ENCODE peak calls at places on chromosomes 3 and 15, in seven cellular contexts. U, F, P, D, X, E and N are unnamed samples.

GRCh38 chr3:34239287-34239686 is 440.9 kb downstream of the PDCD6IP start:
- DNase-seq in U (no peak), F (no peak), P (no peak), D (no peak), X (no peak), E (no peak), N (no peak)

GRCh38 chr3:191246628-191247027 is 47.6 kb downstream of the OSTN start:
- DNase-seq in U (no peak), F (peak), P (peak), D (no peak), X (no peak), E (no peak), N (no peak)

GRCh38 chr3:10015476-10015904 is 10.7 kb upstream of the FANCD2 start:
- DNase-seq in U (no peak), F (peak), P (peak), D (peak), X (peak), E (peak), N (peak)

GRCh38 chr3:49859576-49860305 is 3.4 kb upstream of the TRAIP start:
- DNase-seq in U (no peak), F (no peak), P (no peak), D (no peak), X (no peak), E (no peak), N (no peak)

GRCh38 chr3:124669470-124669869 is 60.8 kb upstream of the UMPS start:
- DNase-seq in U (no peak), F (peak), P (peak), D (no peak), X (no peak), E (no peak), N (no peak)

GRCh38 chr3:130850846-130851245 is 43.0 kb upstream of the ATP2C1 start:
- DNase-seq in U (no peak), F (no peak), P (peak), D (no peak), X (no peak), E (no peak), N (no peak)

GRCh38 chr15:58484794-58485600 is 53.2 kb downstream of the LIPC start:
- DNase-seq in U (no peak), F (no peak), P (no peak), D (no peak), X (no peak), E (no peak), N (no peak)

GRCh38 chr3:33954956-33955355 is 156.5 kb downstream of the PDCD6IP start:
- DNase-seq in U (no peak), F (no peak), P (peak), D (no peak), X (no peak), E (no peak), N (no peak)

GRCh38 chr3:128282392-128283196 is 129.3 kb downstream of the EEFSEC start:
- DNase-seq in U (peak), F (peak), P (peak), D (peak), X (peak), E (peak), N (peak)

GRCh38 chr15:43150171-43150929 is 17.0 kb downstream of the TMEM62 start:
- DNase-seq in U (no peak), F (peak), P (peak), D (no peak), X (no peak), E (no peak), N (no peak)

GRCh38 chr3:111749171-111750170 is 109.6 kb upstream of the PHLDB2 start:
- DNase-seq in U (no peak), F (no peak), P (no peak), D (no peak), X (no peak), E (no peak), N (no peak)

GRCh38 chr15:64774556-64775523 is 549 bp downstream of the RBPMS2 start:
- DNase-seq in U (no peak), F (peak), P (no peak), D (no peak), X (no peak), E (no peak), N (no peak)

GRCh38 chr15:68347392-68347791 is 69.8 kb downstream of the FEM1B start:
- DNase-seq in U (no peak), F (no peak), P (peak), D (no peak), X (no peak), E (no peak), N (no peak)

GRCh38 chr3:30638685-30639412 is 32.4 kb downstream of the TGFBR2 start:
- DNase-seq in U (no peak), F (no peak), P (peak), D (no peak), X (no peak), E (no peak), N (no peak)

GRCh38 chr15:82539690-82540054 is 585 bp downstream of the RPS17 start:
- DNase-seq in U (no peak), F (no peak), P (no peak), D (no peak), X (no peak), E (no peak), N (no peak)

GRCh38 chr15:52004806-52005205 is 14.2 kb upstream of the MAPK6 start:
- DNase-seq in U (no peak), F (no peak), P (no peak), D (no peak), X (no peak), E (no peak), N (no peak)

GRCh38 chr15:101492752-101493692 is 3.5 kb upstream of the PCSK6 start:
- DNase-seq in U (no peak), F (no peak), P (no peak), D (peak), X (no peak), E (no peak), N (no peak)

GRCh38 chr3:170387952-170388351 is 30.4 kb downstream of the SKIL start:
- DNase-seq in U (no peak), F (no peak), P (peak), D (no peak), X (no peak), E (no peak), N (no peak)

GRCh38 chr15:87591042-87591441 is 665.5 kb downstream of the NTRK3 start:
- DNase-seq in U (no peak), F (no peak), P (no peak), D (no peak), X (no peak), E (no peak), N (no peak)

GRCh38 chr3:189862385-189863023 is 231.3 kb downstream of the TP63 start:
- DNase-seq in U (no peak), F (no peak), P (peak), D (no peak), X (no peak), E (no peak), N (no peak)

GRCh38 chr15:63244399-63244798 is 33.0 kb upstream of the APH1B start:
- DNase-seq in U (no peak), F (no peak), P (peak), D (no peak), X (no peak), E (no peak), N (no peak)

GRCh38 chr15:61653110-61653509 is 407.1 kb downstream of the VPS13C start:
- DNase-seq in U (no peak), F (no peak), P (no peak), D (peak), X (no peak), E (no peak), N (no peak)

GRCh38 chr3:43328653-43329052 is 42.3 kb downstream of the SNRK start:
- DNase-seq in U (no peak), F (no peak), P (no peak), D (no peak), X (no peak), E (no peak), N (no peak)

GRCh38 chr3:151537751-151538150 is 76.9 kb upstream of the IGSF10 start:
- DNase-seq in U (no peak), F (no peak), P (peak), D (no peak), X (no peak), E (no peak), N (no peak)

GRCh38 chr3:28951773-28952556 is 328.9 kb upstream of the RBMS3 start:
- DNase-seq in U (no peak), F (no peak), P (no peak), D (no peak), X (no peak), E (no peak), N (no peak)

GRCh38 chr3:98068824-98069223 is 18.1 kb upstream of the OR5AC2 start:
- DNase-seq in U (no peak), F (no peak), P (no peak), D (no peak), X (no peak), E (no peak), N (no peak)

GRCh38 chr15:50879016-50879415 is 29.5 kb upstream of the AP4E1 start:
- DNase-seq in U (no peak), F (no peak), P (no peak), D (no peak), X (no peak), E (no peak), N (no peak)

GRCh38 chr3:123739754-123740153 is 144.4 kb downstream of the MYLK start:
- DNase-seq in U (no peak), F (no peak), P (peak), D (no peak), X (no peak), E (no peak), N (no peak)

GRCh38 chr3:2392981-2393380 is 294.3 kb downstream of the CNTN4 start:
- DNase-seq in U (no peak), F (no peak), P (no peak), D (no peak), X (no peak), E (no peak), N (no peak)

GRCh38 chr3:195809291-195809785 is 2.4 kb downstream of the MUC4 start:
- DNase-seq in U (peak), F (no peak), P (no peak), D (no peak), X (no peak), E (no peak), N (no peak)

GRCh38 chr3:140233702-140234101 is 298.7 kb downstream of the CLSTN2 start:
- DNase-seq in U (no peak), F (no peak), P (no peak), D (no peak), X (no peak), E (no peak), N (no peak)

GRCh38 chr3:55540579-55540978 is 53.5 kb upstream of the WNT5A start:
- DNase-seq in U (no peak), F (no peak), P (no peak), D (no peak), X (no peak), E (no peak), N (no peak)

GRCh38 chr3:15693340-15693739 is 91.8 kb downstream of the BTD start:
- DNase-seq in U (no peak), F (no peak), P (peak), D (no peak), X (no peak), E (no peak), N (no peak)